ENCODE peak calls at places on chromosomes 6 and 20, in eight cellular contexts. One of them, this sample, is unnamed.

GRCh38 chr20:36754656-36755222 is 8.8 kb upstream of the NDRG3 start:
- DNase-seq in body of pancreas: peak
- DNase-seq in heart left ventricle: peak
- DNase-seq in uterus: peak
- DNase-seq in HCT116: peak
- DNase-seq in suprapubic skin: no peak
- DNase-seq in IMR-90: peak
- DNase-seq in tibial nerve: peak
- DNase-seq in this sample: no peak

GRCh38 chr20:36004045-36004444 is 35.7 kb downstream of the CNBD2 start:
- DNase-seq in IMR-90: no peak
- DNase-seq in heart left ventricle: no peak
- DNase-seq in HCT116: no peak
- DNase-seq in uterus: no peak
- DNase-seq in tibial nerve: no peak
- DNase-seq in suprapubic skin: no peak
- DNase-seq in body of pancreas: no peak
- DNase-seq in this sample: no peak

GRCh38 chr6:104604643-104605042 is 255.1 kb downstream of the HACE1 start:
- DNase-seq in HCT116: no peak
- DNase-seq in body of pancreas: no peak
- DNase-seq in tibial nerve: no peak
- DNase-seq in uterus: no peak
- DNase-seq in heart left ventricle: no peak
- DNase-seq in IMR-90: no peak
- DNase-seq in suprapubic skin: no peak
- DNase-seq in this sample: no peak

GRCh38 chr20:62370807-62371587 is 3.9 kb upstream of the LAMA5 start:
- DNase-seq in IMR-90: no peak
- DNase-seq in uterus: no peak
- DNase-seq in tibial nerve: no peak
- DNase-seq in heart left ventricle: no peak
- DNase-seq in suprapubic skin: no peak
- DNase-seq in body of pancreas: no peak
- DNase-seq in HCT116: no peak
- DNase-seq in this sample: no peak

GRCh38 chr6:53543341-53544010 is 1.4 kb downstream of the GCLC start:
- DNase-seq in heart left ventricle: no peak
- DNase-seq in suprapubic skin: no peak
- DNase-seq in HCT116: no peak
- DNase-seq in tibial nerve: no peak
- DNase-seq in uterus: no peak
- DNase-seq in body of pancreas: no peak
- DNase-seq in IMR-90: peak
- DNase-seq in this sample: no peak

GRCh38 chr6:73985891-73986290 is 289.9 kb downstream of the CD109 start:
- DNase-seq in IMR-90: no peak
- DNase-seq in HCT116: peak
- DNase-seq in body of pancreas: no peak
- DNase-seq in heart left ventricle: no peak
- DNase-seq in suprapubic skin: no peak
- DNase-seq in uterus: no peak
- DNase-seq in tibial nerve: no peak
- DNase-seq in this sample: peak

GRCh38 chr6:92427408-92427905 is 991.9 kb downstream of the EPHA7 start:
- DNase-seq in tibial nerve: no peak
- DNase-seq in body of pancreas: no peak
- DNase-seq in heart left ventricle: no peak
- DNase-seq in HCT116: no peak
- DNase-seq in uterus: no peak
- DNase-seq in suprapubic skin: no peak
- DNase-seq in IMR-90: no peak
- DNase-seq in this sample: no peak

GRCh38 chr6:41715779-41716515 is 19.5 kb downstream of the TFEB start:
- DNase-seq in uterus: no peak
- DNase-seq in body of pancreas: no peak
- DNase-seq in heart left ventricle: no peak
- DNase-seq in IMR-90: no peak
- DNase-seq in suprapubic skin: no peak
- DNase-seq in HCT116: no peak
- DNase-seq in tibial nerve: no peak
- DNase-seq in this sample: no peak

GRCh38 chr6:55974688-55975087 is 99.3 kb upstream of the BMP5 start:
- DNase-seq in HCT116: no peak
- DNase-seq in IMR-90: no peak
- DNase-seq in tibial nerve: no peak
- DNase-seq in heart left ventricle: no peak
- DNase-seq in suprapubic skin: no peak
- DNase-seq in body of pancreas: no peak
- DNase-seq in uterus: no peak
- DNase-seq in this sample: no peak

GRCh38 chr20:11153819-11154218 is 480.0 kb upstream of the JAG1 start:
- DNase-seq in body of pancreas: no peak
- DNase-seq in IMR-90: peak
- DNase-seq in suprapubic skin: no peak
- DNase-seq in uterus: no peak
- DNase-seq in heart left ventricle: no peak
- DNase-seq in tibial nerve: no peak
- DNase-seq in HCT116: no peak
- DNase-seq in this sample: no peak

GRCh38 chr6:14373648-14374437 is 256.3 kb downstream of the CD83 start:
- DNase-seq in heart left ventricle: no peak
- DNase-seq in body of pancreas: no peak
- DNase-seq in IMR-90: no peak
- DNase-seq in uterus: no peak
- DNase-seq in tibial nerve: no peak
- DNase-seq in suprapubic skin: no peak
- DNase-seq in HCT116: no peak
- DNase-seq in this sample: no peak

GRCh38 chr6:79671605-79672266 is 40.6 kb downstream of the SH3BGRL2 start:
- DNase-seq in body of pancreas: peak
- DNase-seq in IMR-90: peak
- DNase-seq in suprapubic skin: no peak
- DNase-seq in tibial nerve: no peak
- DNase-seq in heart left ventricle: peak
- DNase-seq in uterus: peak
- DNase-seq in HCT116: peak
- DNase-seq in this sample: peak

DNA sequence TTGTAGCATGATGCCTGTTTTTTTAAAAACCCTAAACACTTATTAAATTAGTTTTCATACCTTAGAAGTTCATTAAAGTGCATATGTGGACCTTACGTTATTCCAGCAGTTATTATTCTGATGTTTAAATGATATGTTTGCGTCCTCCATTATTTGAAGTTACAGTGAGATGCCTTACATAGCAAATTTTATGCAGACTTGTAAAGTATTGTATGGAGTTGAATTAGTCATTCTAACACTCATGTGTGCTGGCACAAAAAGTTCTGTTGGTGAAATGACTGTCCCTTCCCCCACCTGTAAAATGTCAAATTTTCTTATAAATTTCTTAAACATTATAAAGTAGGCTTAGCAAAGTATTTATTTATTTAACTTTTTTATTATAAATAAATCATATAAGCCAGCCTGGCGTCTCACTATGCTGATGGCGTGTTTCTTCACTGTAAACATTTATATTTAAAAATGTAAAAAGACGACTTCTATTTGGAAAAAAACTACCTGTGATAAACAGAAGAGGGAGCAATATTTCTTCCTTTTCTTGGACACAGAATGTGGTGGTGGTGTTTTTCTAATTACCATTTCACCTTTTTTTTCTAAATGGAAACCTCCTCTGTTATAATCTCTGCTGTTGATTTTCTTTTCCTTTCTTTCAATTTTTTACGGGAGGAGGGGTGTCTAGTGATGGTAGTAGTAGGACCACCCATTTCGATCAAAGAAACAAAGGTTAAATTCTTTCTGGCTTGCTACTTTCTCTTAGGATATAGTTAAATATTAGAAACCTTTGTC is 155.4 kb downstream of the RFPL4B start:
- DNase-seq in heart left ventricle: no peak
- DNase-seq in body of pancreas: no peak
- DNase-seq in IMR-90: peak
- DNase-seq in HCT116: no peak
- DNase-seq in tibial nerve: no peak
- DNase-seq in uterus: no peak
- DNase-seq in suprapubic skin: no peak
- DNase-seq in this sample: no peak
- TF ChIP-seq CTCF in heart left ventricle: peak
- TF ChIP-seq CTCF in body of pancreas: no peak
- TF ChIP-seq CTCF in IMR-90: peak
- TF ChIP-seq CTCF in HCT116: peak
- TF ChIP-seq CTCF in tibial nerve: no peak
- TF ChIP-seq CTCF in uterus: no peak
- TF ChIP-seq CTCF in suprapubic skin: peak
- TF ChIP-seq CTCF in this sample: no peak

GRCh38 chr6:31752739-31753319 is 9.6 kb upstream of the SAPCD1 start:
- DNase-seq in heart left ventricle: no peak
- DNase-seq in body of pancreas: no peak
- DNase-seq in HCT116: no peak
- DNase-seq in uterus: no peak
- DNase-seq in IMR-90: peak
- DNase-seq in suprapubic skin: no peak
- DNase-seq in tibial nerve: no peak
- DNase-seq in this sample: no peak
- TF ChIP-seq POLR2A in heart left ventricle: no peak
- TF ChIP-seq POLR2A in body of pancreas: no peak
- TF ChIP-seq POLR2A in HCT116: no peak
- TF ChIP-seq POLR2A in uterus: no peak
- TF ChIP-seq POLR2A in IMR-90: no peak
- TF ChIP-seq POLR2A in suprapubic skin: no peak
- TF ChIP-seq POLR2A in tibial nerve: no peak
- TF ChIP-seq POLR2A in this sample: no peak

GRCh38 chr20:40956503-40956902 is 72.1 kb upstream of the TOP1 start:
- DNase-seq in heart left ventricle: no peak
- DNase-seq in body of pancreas: no peak
- DNase-seq in suprapubic skin: no peak
- DNase-seq in HCT116: no peak
- DNase-seq in IMR-90: no peak
- DNase-seq in uterus: no peak
- DNase-seq in tibial nerve: no peak
- DNase-seq in this sample: no peak

GRCh38 chr20:40955326-40955725 is 73.3 kb upstream of the TOP1 start:
- DNase-seq in uterus: no peak
- DNase-seq in suprapubic skin: no peak
- DNase-seq in IMR-90: no peak
- DNase-seq in body of pancreas: no peak
- DNase-seq in tibial nerve: no peak
- DNase-seq in heart left ventricle: no peak
- DNase-seq in HCT116: no peak
- DNase-seq in this sample: no peak

GRCh38 chr20:40959325-40960092 is 69.1 kb upstream of the TOP1 start:
- DNase-seq in suprapubic skin: no peak
- DNase-seq in heart left ventricle: no peak
- DNase-seq in uterus: no peak
- DNase-seq in HCT116: no peak
- DNase-seq in body of pancreas: no peak
- DNase-seq in tibial nerve: no peak
- DNase-seq in IMR-90: no peak
- DNase-seq in this sample: peak

GRCh38 chr20:40958598-40958997 is 70.0 kb upstream of the TOP1 start:
- DNase-seq in tibial nerve: no peak
- DNase-seq in body of pancreas: no peak
- DNase-seq in uterus: no peak
- DNase-seq in heart left ventricle: no peak
- DNase-seq in HCT116: no peak
- DNase-seq in suprapubic skin: no peak
- DNase-seq in IMR-90: no peak
- DNase-seq in this sample: no peak

GRCh38 chr20:40956926-40957760 is 71.5 kb upstream of the TOP1 start:
- DNase-seq in uterus: no peak
- DNase-seq in tibial nerve: no peak
- DNase-seq in HCT116: no peak
- DNase-seq in suprapubic skin: no peak
- DNase-seq in body of pancreas: no peak
- DNase-seq in heart left ventricle: no peak
- DNase-seq in IMR-90: no peak
- DNase-seq in this sample: no peak
- TF ChIP-seq CTCF in uterus: no peak
- TF ChIP-seq CTCF in tibial nerve: no peak
- TF ChIP-seq CTCF in HCT116: no peak
- TF ChIP-seq CTCF in suprapubic skin: no peak
- TF ChIP-seq CTCF in body of pancreas: no peak
- TF ChIP-seq CTCF in heart left ventricle: no peak
- TF ChIP-seq CTCF in IMR-90: no peak
- TF ChIP-seq CTCF in this sample: no peak

DNA sequence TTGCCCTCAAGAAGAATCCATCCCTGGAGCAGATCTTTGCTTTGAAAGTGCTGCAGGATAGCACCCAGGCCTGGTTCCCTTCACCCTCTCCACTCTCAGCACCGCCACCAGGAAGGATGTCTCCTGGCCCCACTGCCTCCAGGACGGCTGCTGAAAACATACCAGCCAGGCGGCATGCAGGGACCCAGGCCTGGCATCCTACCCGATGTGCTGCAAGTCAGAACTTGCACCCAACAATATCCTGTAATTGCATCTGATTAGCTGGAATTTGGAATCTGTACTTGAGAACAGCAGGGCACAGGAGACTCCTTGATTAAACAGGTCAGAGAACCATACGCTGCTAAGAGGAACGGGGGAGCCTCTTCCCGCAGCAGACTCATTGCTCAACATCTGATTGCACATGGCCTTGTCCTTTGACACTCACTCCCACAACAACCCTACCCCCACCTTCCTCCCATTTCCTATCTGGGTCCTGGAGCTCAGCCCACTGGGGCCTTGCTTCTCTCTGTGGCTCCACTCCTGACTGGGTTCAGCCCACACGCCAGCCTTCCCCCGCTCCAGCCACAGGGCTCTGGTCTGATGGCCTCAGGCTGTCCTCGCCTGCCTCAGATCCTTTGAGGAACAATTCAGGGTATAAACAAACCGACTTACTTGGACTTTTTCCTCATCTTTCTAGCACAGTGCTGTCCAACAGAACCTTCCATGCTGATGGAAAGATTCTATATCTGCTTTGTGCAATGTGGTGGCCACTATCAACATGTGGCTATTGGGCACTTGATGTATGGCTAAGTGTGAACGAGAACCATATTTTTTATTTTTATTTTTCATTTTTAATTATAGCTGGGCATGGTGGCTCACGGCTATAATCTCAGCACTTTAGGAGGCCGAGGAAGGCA is 78.0 kb downstream of the FGD2 start:
- DNase-seq in uterus: peak
- DNase-seq in IMR-90: peak
- DNase-seq in HCT116: no peak
- DNase-seq in tibial nerve: peak
- DNase-seq in body of pancreas: peak
- DNase-seq in suprapubic skin: peak
- DNase-seq in heart left ventricle: peak
- DNase-seq in this sample: peak
- TF ChIP-seq POLR2A in uterus: peak
- TF ChIP-seq POLR2A in IMR-90: no peak
- TF ChIP-seq POLR2A in HCT116: no peak
- TF ChIP-seq POLR2A in tibial nerve: no peak
- TF ChIP-seq POLR2A in body of pancreas: peak
- TF ChIP-seq POLR2A in suprapubic skin: no peak
- TF ChIP-seq POLR2A in heart left ventricle: no peak
- TF ChIP-seq POLR2A in this sample: no peak

GRCh38 chr6:114735118-114735730 is 392.4 kb upstream of the HS3ST5 start:
- DNase-seq in IMR-90: no peak
- DNase-seq in suprapubic skin: no peak
- DNase-seq in heart left ventricle: no peak
- DNase-seq in HCT116: no peak
- DNase-seq in uterus: no peak
- DNase-seq in body of pancreas: no peak
- DNase-seq in tibial nerve: no peak
- DNase-seq in this sample: no peak
- TF ChIP-seq CTCF in IMR-90: no peak
- TF ChIP-seq CTCF in suprapubic skin: no peak
- TF ChIP-seq CTCF in heart left ventricle: no peak
- TF ChIP-seq CTCF in HCT116: no peak
- TF ChIP-seq CTCF in uterus: no peak
- TF ChIP-seq CTCF in body of pancreas: no peak
- TF ChIP-seq CTCF in tibial nerve: no peak
- TF ChIP-seq CTCF in this sample: no peak

GRCh38 chr20:46117704-46118467 is at the start of gene CD40:
- DNase-seq in heart left ventricle: peak
- DNase-seq in suprapubic skin: peak
- DNase-seq in IMR-90: peak
- DNase-seq in tibial nerve: peak
- DNase-seq in HCT116: peak
- DNase-seq in body of pancreas: peak
- DNase-seq in uterus: peak
- DNase-seq in this sample: peak
- TF ChIP-seq POLR2A in heart left ventricle: peak
- TF ChIP-seq POLR2A in suprapubic skin: peak
- TF ChIP-seq POLR2A in IMR-90: no peak
- TF ChIP-seq POLR2A in tibial nerve: peak
- TF ChIP-seq POLR2A in HCT116: peak
- TF ChIP-seq POLR2A in body of pancreas: peak
- TF ChIP-seq POLR2A in uterus: peak
- TF ChIP-seq POLR2A in this sample: no peak

This sample was measured in lower leg skin.